ENCODE peak calls at places on chromosomes 6 and 20, in eight cellular contexts. J, M, R, L, X, K, P and D are unnamed samples.

GRCh38 chr6:18543061-18543460 is 155.9 kb downstream of the RNF144B start:
- DNase-seq in X (no peak), R (no peak), L (no peak), M (no peak), J (no peak), P (no peak), K (no peak), D (no peak)

GRCh38 chr20:5361176-5361575 is 44.4 kb upstream of the PROKR2 start:
- DNase-seq in K (no peak), P (no peak), L (no peak), X (no peak), R (no peak), M (no peak), J (no peak), D (no peak)

GRCh38 chr6:139603554-139603953 is 229.1 kb upstream of the CITED2 start:
- DNase-seq in J (no peak), L (no peak), R (no peak), X (no peak), M (no peak), P (no peak), K (no peak), D (no peak)

GRCh38 chr6:10401004-10401536 is 13.8 kb downstream of the TFAP2A start:
- DNase-seq in L (no peak), X (no peak), K (no peak), R (no peak), M (no peak), J (no peak), P (no peak), D (no peak)

GRCh38 chr6:31304683-31305082 is 32.8 kb upstream of the HLA-C start:
- DNase-seq in R (no peak), X (no peak), P (no peak), L (no peak), M (no peak), J (no peak), K (no peak), D (no peak)

GRCh38 chr20:58627212-58628072 is 23.6 kb upstream of the STX16 start:
- DNase-seq in K (no peak), L (no peak), M (no peak), P (no peak), X (no peak), J (no peak), R (no peak), D (no peak)

GRCh38 chr6:108760158-108761050 is 87.8 kb upstream of the ARMC2 start:
- DNase-seq in K (no peak), R (no peak), L (no peak), X (no peak), P (no peak), M (no peak), J (no peak), D (no peak)

GRCh38 chr20:39458452-39458851 is 496.3 kb downstream of the DHX35 start:
- DNase-seq in L (no peak), X (no peak), P (no peak), K (no peak), R (no peak), M (no peak), J (no peak), D (no peak)

GRCh38 chr6:165674155-165675029 is 11.4 kb upstream of the PDE10A start:
- DNase-seq in R (no peak), X (no peak), P (no peak), J (no peak), M (no peak), K (no peak), L (no peak), D (no peak)